ENCODE peak calls at places on chromosome 22, in eight cellular contexts. V is A673, I is mesenchymal stem cell, F is adipocyte, Z is neural progenitor cell, G is psoas muscle, L is mucosa of descending colon, U is OCI-LY7. R is an unnamed sample.

GRCh38 chr22:45608763-45609180 is 62.9 kb upstream of the ATXN10 start:
- DNase-seq in V (peak; percentile 24), I (peak; percentile 44), F (peak; percentile 74), Z (no peak), G (no peak), L (no peak), U (no peak), R (no peak)

GRCh38 chr22:36369004-36369921 is 18.5 kb downstream of the MYH9 start:
- DNase-seq in V (peak; percentile 81), I (peak; percentile 56), F (no peak), Z (no peak), G (no peak), L (no peak), U (no peak), R (no peak)

GRCh38 chr22:45987462-45987861 is 10.5 kb upstream of the WNT7B start:
- DNase-seq in V (no peak), I (no peak), F (no peak), Z (no peak), G (no peak), L (no peak), U (no peak), R (no peak)

GRCh38 chr22:45098056-45098455 is 65.7 kb upstream of the NUP50 start:
- DNase-seq in V (no peak), I (no peak), F (no peak), Z (no peak), G (no peak), L (no peak), U (no peak), R (no peak)

GRCh38 chr22:35746946-35747703 is 29.5 kb downstream of the APOL5 start:
- DNase-seq in V (no peak), I (peak; percentile 32), F (peak; percentile 26), Z (no peak), G (no peak), L (no peak), U (no peak), R (no peak)

GRCh38 chr22:21921729-21922128 is 30.9 kb downstream of the PPM1F start:
- DNase-seq in V (no peak), I (no peak), F (peak; percentile 6), Z (no peak), G (no peak), L (no peak), U (no peak), R (no peak)

GRCh38 chr22:41524809-41525449 is 19.3 kb downstream of the POLR3H start:
- DNase-seq in V (peak; percentile 67), I (no peak), F (no peak), Z (no peak), G (no peak), L (peak; percentile 35), U (no peak), R (no peak)

GRCh38 chr22:45581549-45582080 is 78.9 kb downstream of the FBLN1 start:
- DNase-seq in V (no peak), I (no peak), F (no peak), Z (no peak), G (peak; percentile 31), L (no peak), U (no peak), R (no peak)

GRCh38 chr22:26398741-26399153 is 30.3 kb upstream of the ASPHD2 start:
- DNase-seq in V (peak; percentile 70), I (peak; percentile 70), F (peak; percentile 91), Z (peak; percentile 77), G (peak; percentile 57), L (peak; percentile 84), U (peak; percentile 71), R (peak; percentile 36)

GRCh38 chr22:41923595-41924276 is 2.9 kb downstream of the TNFRSF13C start:
- DNase-seq in V (no peak), I (no peak), F (no peak), Z (no peak), G (no peak), L (no peak), U (no peak), R (no peak)

GRCh38 chr22:27210111-27210739 is 552.8 kb downstream of the MIAT start:
- DNase-seq in V (no peak), I (no peak), F (no peak), Z (no peak), G (no peak), L (no peak), U (no peak), R (no peak)

GRCh38 chr22:22855617-22856308 is 31.9 kb upstream of the IGLL5 start:
- DNase-seq in V (peak; percentile 45), I (no peak), F (peak; percentile 8), Z (peak; percentile 54), G (no peak), L (peak; percentile 33), U (peak; percentile 82), R (no peak)

GRCh38 chr22:33000342-33001280 is 57.6 kb downstream of the SYN3 start:
- DNase-seq in V (peak; percentile 84), I (peak; percentile 56), F (peak; percentile 82), Z (peak; percentile 91), G (peak; percentile 77), L (peak; percentile 42), U (peak; percentile 73), R (no peak)

GRCh38 chr22:22030493-22031182 is 48.1 kb upstream of the TOP3B start:
- DNase-seq in V (no peak), I (peak; percentile 7), F (no peak), Z (no peak), G (peak; percentile 61), L (peak; percentile 2), U (peak; percentile 96), R (no peak)

GRCh38 chr22:17913705-17914282 is 110.6 kb downstream of the MICAL3 start:
- DNase-seq in V (no peak), I (no peak), F (no peak), Z (no peak), G (no peak), L (no peak), U (no peak), R (no peak)

GRCh38 chr22:41535244-41535643 is 9.0 kb downstream of the POLR3H start:
- DNase-seq in V (peak; percentile 40), I (peak; percentile 37), F (no peak), Z (peak; percentile 55), G (no peak), L (no peak), U (no peak), R (no peak)

GRCh38 chr22:25564320-25564978 is at the start of gene GRK3:
- DNase-seq in V (peak; percentile 52), I (peak; percentile 57), F (peak; percentile 61), Z (peak; percentile 90), G (peak; percentile 77), L (peak; percentile 58), U (peak; percentile 77), R (peak; percentile 80)

GRCh38 chr22:42700901-42701300 is 19.8 kb downstream of the A4GALT start:
- DNase-seq in V (no peak), I (no peak), F (no peak), Z (no peak), G (no peak), L (no peak), U (no peak), R (no peak)

GRCh38 chr22:48098936-48099245 is 1336.4 kb downstream of the TBC1D22A start:
- DNase-seq in V (no peak), I (no peak), F (no peak), Z (no peak), G (no peak), L (no peak), U (no peak), R (no peak)

GRCh38 chr22:19876941-19877625 is 22.4 kb upstream of the GNB1L start:
- DNase-seq in V (no peak), I (no peak), F (no peak), Z (no peak), G (no peak), L (no peak), U (no peak), R (no peak)

GRCh38 chr22:46994265-46994664 is 231.8 kb downstream of the TBC1D22A start:
- DNase-seq in V (no peak), I (no peak), F (no peak), Z (no peak), G (no peak), L (no peak), U (no peak), R (no peak)

DNA sequence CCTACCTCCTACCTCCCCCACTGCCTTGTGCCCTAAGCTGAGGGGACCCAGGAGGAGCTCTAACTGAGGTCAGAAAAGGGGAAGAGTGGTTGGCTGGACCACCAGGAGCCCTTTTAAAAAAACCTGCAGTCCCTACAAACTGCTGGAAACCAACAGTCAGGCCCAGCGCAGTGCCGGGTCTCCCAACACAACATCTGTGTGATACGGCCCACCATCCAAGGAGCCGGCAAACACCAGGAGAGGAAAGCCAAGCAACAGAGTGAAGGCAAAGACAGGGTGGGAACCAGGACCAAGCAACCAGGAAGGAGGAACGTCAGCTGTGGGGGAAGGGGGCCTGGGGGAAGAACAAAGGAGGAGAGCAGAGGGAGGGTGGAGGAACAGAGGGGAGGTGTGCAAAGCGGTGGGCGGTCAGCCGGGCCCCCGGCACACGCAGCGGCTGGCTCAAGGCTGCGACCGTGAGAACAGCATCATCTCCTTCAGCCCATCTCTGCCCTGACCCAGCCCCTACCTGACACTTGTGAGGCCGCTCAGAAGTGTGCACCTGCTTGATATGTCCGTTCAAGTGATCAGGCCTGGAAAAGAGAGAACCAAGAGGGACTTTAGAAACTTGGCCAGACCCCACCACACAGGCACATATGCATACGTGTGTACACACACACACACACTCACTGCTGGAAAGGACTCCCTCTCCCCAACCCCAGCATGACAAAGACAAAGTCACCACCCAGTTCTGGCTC is 3.6 kb downstream of the PATZ1 start:
- DNase-seq in V (peak; percentile 18), I (no peak), F (no peak), Z (peak; percentile 47), G (no peak), L (no peak), U (no peak), R (no peak)
- H3K4me1 ChIP-seq in V (peaks cover 32% of the 10 kb centered on the region), I (peaks cover 35% of the 10 kb centered on the region), F (peaks cover 24% of the 10 kb centered on the region), Z (peaks cover 61% of the 10 kb centered on the region), G (peaks cover 24% of the 10 kb centered on the region), L (peaks cover 35% of the 10 kb centered on the region), U (peaks cover 26% of the 10 kb centered on the region), R (peaks cover 4% of the 10 kb centered on the region)

GRCh38 chr22:44074286-44074984 is 50.3 kb downstream of the PARVB start:
- DNase-seq in V (no peak), I (no peak), F (no peak), Z (peak; percentile 30), G (no peak), L (no peak), U (no peak), R (no peak)
- H3K4me3 ChIP-seq in V (no peak overlapping the region), I (no peak overlapping the region), F (no peak overlapping the region), Z (no peak overlapping the region), G (no peak overlapping the region), L (no peak overlapping the region), U (no peak overlapping the region), R (no peak overlapping the region)

DNA sequence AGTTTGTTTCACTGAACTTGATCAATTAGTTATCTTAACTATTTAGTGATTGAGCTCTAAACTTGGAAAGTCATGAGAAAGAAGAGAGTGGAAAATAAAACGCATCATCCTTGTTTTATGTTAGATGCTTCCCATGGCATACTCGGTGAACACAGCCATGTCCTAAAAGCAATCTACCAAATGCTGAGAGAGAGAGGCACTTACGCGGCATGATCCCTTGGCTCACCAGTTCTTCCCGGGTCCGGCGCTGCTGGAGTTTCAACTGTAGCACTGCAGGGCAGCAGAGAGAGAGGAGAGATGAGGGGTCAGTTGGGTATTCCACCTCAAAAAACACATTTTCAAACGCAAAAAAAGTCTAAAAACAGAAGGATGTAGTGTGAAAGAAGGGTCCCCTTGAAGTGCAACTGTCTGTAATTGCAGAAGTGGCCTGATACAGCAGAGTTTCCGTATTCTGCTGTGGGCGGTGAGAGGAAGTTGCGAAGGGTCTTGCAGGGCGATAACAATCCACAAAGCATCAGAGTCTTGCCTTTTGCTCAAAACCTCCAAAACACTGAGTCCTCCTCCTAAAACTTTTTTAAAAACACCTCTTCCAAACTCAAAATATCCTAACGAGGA is 92.7 kb downstream of the SGSM3 start:
- DNase-seq in V (no peak), I (no peak), F (no peak), Z (no peak), G (no peak), L (peak; percentile 34), U (peak; percentile 80), R (no peak)
- H3K4me1 ChIP-seq in V (no peaks in the 10 kb centered on the region), I (peaks cover 1% of the 10 kb centered on the region), F (no peaks in the 10 kb centered on the region), Z (no peaks in the 10 kb centered on the region), G (peaks cover 20% of the 10 kb centered on the region), L (no peaks in the 10 kb centered on the region), U (peaks cover 39% of the 10 kb centered on the region), R (peaks cover 7% of the 10 kb centered on the region)

GRCh38 chr22:24310969-24311368 is 40.3 kb downstream of the SPECC1L start:
- DNase-seq in V (no peak), I (no peak), F (no peak), Z (no peak), G (no peak), L (no peak), U (no peak), R (no peak)
- H3K4me3 ChIP-seq in V (no peak overlapping the region), I (no peak overlapping the region), F (no peak overlapping the region), Z (no peak overlapping the region), G (no peak overlapping the region), L (no peak overlapping the region), U (no peak overlapping the region), R (no peak overlapping the region)